ENCODE peak calls at places on chromosomes 11 and 22, in six cellular contexts. One of them, this sample, is unnamed.
A peak's percentile ranks its signal among the peaks of the same experiment; 100 is the strongest.

GRCh38 chr11:17986007-17986710 is 26.7 kb downstream of the SERGEF start:
- DNase-seq in left kidney: peak; percentile 39
- DNase-seq in naive B cell: no peak
- DNase-seq in AG09309: peak; percentile 44
- DNase-seq in KG1: no peak
- DNase-seq in naive thymus-derived CD8-positive, alpha-beta T cell: no peak
- DNase-seq in this sample: peak; percentile 65

GRCh38 chr11:66891849-66892660 is 35.2 kb downstream of the LRFN4 start:
- DNase-seq in left kidney: no peak
- DNase-seq in naive B cell: no peak
- DNase-seq in AG09309: peak; percentile 73
- DNase-seq in KG1: no peak
- DNase-seq in naive thymus-derived CD8-positive, alpha-beta T cell: no peak
- DNase-seq in this sample: peak; percentile 80

GRCh38 chr11:44561275-44561781 is 4.1 kb upstream of the CD82 start:
- DNase-seq in left kidney: no peak
- DNase-seq in naive B cell: no peak
- DNase-seq in AG09309: no peak
- DNase-seq in KG1: no peak
- DNase-seq in naive thymus-derived CD8-positive, alpha-beta T cell: no peak
- DNase-seq in this sample: no peak

GRCh38 chr22:44718418-44718817 is 16.4 kb downstream of the PRR5 start:
- DNase-seq in left kidney: no peak
- DNase-seq in naive B cell: no peak
- DNase-seq in AG09309: no peak
- DNase-seq in KG1: no peak
- DNase-seq in naive thymus-derived CD8-positive, alpha-beta T cell: no peak
- DNase-seq in this sample: no peak

GRCh38 chr11:80096736-80097135 is 655.9 kb upstream of the TENM4 start:
- DNase-seq in left kidney: no peak
- DNase-seq in naive B cell: no peak
- DNase-seq in AG09309: peak; percentile 63
- DNase-seq in KG1: no peak
- DNase-seq in naive thymus-derived CD8-positive, alpha-beta T cell: no peak
- DNase-seq in this sample: no peak

GRCh38 chr22:22598144-22598543 is 39.1 kb upstream of the PRAME start:
- DNase-seq in left kidney: no peak
- DNase-seq in naive B cell: no peak
- DNase-seq in AG09309: no peak
- DNase-seq in KG1: no peak
- DNase-seq in naive thymus-derived CD8-positive, alpha-beta T cell: no peak
- DNase-seq in this sample: no peak

GRCh38 chr11:66310324-66310723 is 6.5 kb downstream of the CD248 start:
- DNase-seq in left kidney: no peak
- DNase-seq in naive B cell: no peak
- DNase-seq in AG09309: no peak
- DNase-seq in KG1: no peak
- DNase-seq in naive thymus-derived CD8-positive, alpha-beta T cell: no peak
- DNase-seq in this sample: no peak

GRCh38 chr11:92122561-92122960 is 102.1 kb upstream of the FAT3 start:
- DNase-seq in left kidney: no peak
- DNase-seq in naive B cell: no peak
- DNase-seq in AG09309: no peak
- DNase-seq in KG1: no peak
- DNase-seq in naive thymus-derived CD8-positive, alpha-beta T cell: no peak
- DNase-seq in this sample: no peak

GRCh38 chr11:14309425-14310192 is 49.4 kb downstream of the RRAS2 start:
- DNase-seq in left kidney: peak; percentile 37
- DNase-seq in naive B cell: no peak
- DNase-seq in AG09309: no peak
- DNase-seq in KG1: no peak
- DNase-seq in naive thymus-derived CD8-positive, alpha-beta T cell: no peak
- DNase-seq in this sample: no peak

GRCh38 chr11:28476053-28476452 is 367.9 kb downstream of the METTL15 start:
- DNase-seq in left kidney: no peak
- DNase-seq in naive B cell: no peak
- DNase-seq in AG09309: no peak
- DNase-seq in KG1: no peak
- DNase-seq in naive thymus-derived CD8-positive, alpha-beta T cell: no peak
- DNase-seq in this sample: no peak